ENCODE peak calls at places on chromosomes 12 and 14, in four cellular contexts. Y is stimulated activated CD4-positive, alpha-beta T cell treated with anti-CD3 and anti-CD28 coated beads, Interleukin-2, amount 100 ng/mL, for 4 hours; X is caudate nucleus; W is cardiac fibroblast. P is an unnamed sample.

GRCh38 chr14:96461950-96462798 is 40.0 kb upstream of the PAPOLA start:
- DNase-seq in Y (no peak), X (no peak), W (no peak), P (no peak)

GRCh38 chr12:81300454-81300853 is 222.6 kb downstream of the ACSS3 start:
- DNase-seq in Y (no peak), X (no peak), W (no peak), P (no peak)

GRCh38 chr12:46177020-46177419 is 91.8 kb downstream of the SLC38A1 start:
- DNase-seq in Y (no peak), X (no peak), W (no peak), P (no peak)

GRCh38 chr12:12800406-12801180 is 12.6 kb upstream of the DDX47 start:
- DNase-seq in Y (no peak), X (no peak), W (peak; percentile 53), P (no peak)

GRCh38 chr12:22229652-22230279 is 104.7 kb downstream of the ST8SIA1 start:
- DNase-seq in Y (no peak), X (no peak), W (no peak), P (no peak)

GRCh38 chr12:111759991-111760390 is 6.7 kb upstream of the ALDH2 start:
- DNase-seq in Y (no peak), X (no peak), W (no peak), P (no peak)

GRCh38 chr12:95767703-95768102 is 22.9 kb downstream of the NTN4 start:
- DNase-seq in Y (no peak), X (no peak), W (peak; percentile 56), P (no peak)

GRCh38 chr14:28652782-28653181 is 113.8 kb upstream of the FOXG1 start:
- DNase-seq in Y (no peak), X (no peak), W (peak; percentile 70), P (no peak)

GRCh38 chr12:13073191-13073590 is 29.0 kb downstream of the FAM234B start:
- DNase-seq in Y (no peak), X (no peak), W (no peak), P (no peak)

GRCh38 chr12:75781532-75782046 is 250.0 kb downstream of the PHLDA1 start:
- DNase-seq in Y (no peak), X (no peak), W (peak; percentile 57), P (no peak)

GRCh38 chr12:57813111-57813970 is 5.2 kb downstream of the AVIL start:
- DNase-seq in Y (no peak), X (no peak), W (no peak), P (no peak)

P was measured in NCI-H1048.